ENCODE peak calls at places on chromosome 1, in five cellular contexts. H is CD8-positive, alpha-beta T cell; O is stomach; I is right lobe of liver; N is heart left ventricle. G is an unnamed sample.

GRCh38 chr1:25190260-25190659 is 42.0 kb downstream of the SYF2 start:
- DNase-seq in N (no peak), I (no peak), H (no peak), O (no peak), G (no peak)

GRCh38 chr1:220902916-220903315 is 23.7 kb downstream of the HLX start:
- DNase-seq in I (no peak), N (no peak), H (no peak), O (no peak), G (no peak)

GRCh38 chr1:235259133-235259778 is 68.7 kb downstream of the ARID4B start:
- DNase-seq in H (no peak), N (no peak), I (no peak), O (peak; percentile 73), G (no peak)

GRCh38 chr1:210332719-210333398 is 4.2 kb downstream of the HHAT start:
- DNase-seq in I (no peak), O (no peak), N (no peak), H (no peak), G (peak; percentile 56)

GRCh38 chr1:119549719-119550141 is 42.7 kb downstream of the HSD3B1 start:
- DNase-seq in I (no peak), N (peak; percentile 44), O (peak; percentile 39), H (no peak), G (peak; percentile 11)

GRCh38 chr1:85220756-85221166 is 19.9 kb upstream of the SYDE2 start:
- DNase-seq in H (no peak), N (no peak), O (no peak), I (no peak), G (no peak)

GRCh38 chr1:225879521-225880209 is 2.5 kb downstream of the TMEM63A start:
- DNase-seq in O (no peak), N (no peak), I (peak; percentile 51), H (no peak), G (no peak)

GRCh38 chr1:85201340-85202091 is 700 bp upstream of the SYDE2 start:
- DNase-seq in O (peak; percentile 78), N (peak; percentile 76), I (peak; percentile 84), H (peak; percentile 59), G (peak; percentile 77)

GRCh38 chr1:218582646-218583045 is 237.5 kb downstream of the TGFB2 start:
- DNase-seq in O (no peak), H (no peak), I (no peak), N (no peak), G (no peak)

GRCh38 chr1:185886046-185886445 is 151.9 kb downstream of the HMCN1 start:
- DNase-seq in O (no peak), N (no peak), I (no peak), H (no peak), G (no peak)

GRCh38 chr1:185880779-185881333 is 146.7 kb downstream of the HMCN1 start:
- DNase-seq in H (no peak), I (peak; percentile 79), O (no peak), N (no peak), G (no peak)

GRCh38 chr1:185880330-185880729 is 146.1 kb downstream of the HMCN1 start:
- DNase-seq in N (no peak), I (no peak), O (no peak), H (no peak), G (no peak)
- TF ChIP-seq CTCF in N (no peak), I (no peak), O (no peak), H (no peak), G (no peak)

DNA sequence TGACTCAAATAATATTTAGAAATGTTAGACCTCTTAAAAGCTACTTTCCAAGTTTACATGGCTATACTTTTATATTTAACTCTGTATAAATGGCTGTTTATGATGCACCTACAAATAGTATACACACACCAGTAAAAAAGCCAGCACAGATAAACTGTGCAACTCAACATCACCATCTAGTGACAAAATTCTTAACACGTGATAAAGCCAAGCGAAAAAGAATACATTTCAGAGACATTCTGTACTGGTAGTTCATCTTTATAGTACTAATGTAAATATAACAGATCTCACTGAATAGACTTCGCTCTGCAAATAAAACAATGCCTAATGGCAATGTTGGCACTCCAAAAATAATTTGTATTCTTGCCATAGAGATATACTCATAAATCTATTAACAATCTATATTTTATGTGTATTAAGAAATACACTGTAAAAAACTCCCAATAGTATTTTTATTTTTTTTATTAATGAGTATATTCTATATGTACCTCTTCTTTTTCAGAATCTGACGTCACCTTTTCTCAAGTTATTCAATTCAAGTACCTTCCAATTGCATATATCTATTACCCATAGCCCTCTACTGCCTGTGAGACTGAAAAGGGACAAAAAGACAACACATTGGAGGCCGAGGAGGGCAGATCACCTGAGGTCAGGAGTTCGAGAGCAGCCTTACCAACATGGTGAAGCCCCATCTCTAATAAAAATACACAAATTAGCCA is 100.2 kb downstream of the DPYD start:
- DNase-seq in I (no peak), O (no peak), N (no peak), H (no peak), G (no peak)
- TF ChIP-seq CTCF in I (peak; percentile 49), O (peak; percentile 42), N (peak; percentile 49), H (peak; percentile 29), G (peak; percentile 28)

DNA sequence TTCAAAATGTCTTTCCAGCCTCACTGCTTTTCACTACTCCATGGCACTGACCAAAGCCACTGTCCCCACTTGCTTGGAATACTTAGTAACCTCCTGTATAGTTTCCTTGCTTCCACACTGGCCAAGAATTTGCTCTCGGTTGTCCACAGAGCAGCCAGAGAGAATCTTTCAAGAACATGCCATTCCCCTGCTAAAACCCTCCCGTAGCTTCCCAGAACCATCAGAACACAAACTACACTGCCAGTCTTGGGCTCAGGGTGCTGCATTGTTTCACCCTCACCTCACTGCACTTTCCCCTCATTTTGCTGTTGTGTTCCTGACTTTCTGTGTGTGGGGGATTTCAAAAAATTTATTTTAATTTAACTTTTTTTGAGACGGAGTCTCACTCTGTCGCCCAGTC is 25.5 kb upstream of the ERRFI1 start:
- DNase-seq in I (no peak), H (no peak), O (no peak), N (no peak), G (no peak)
- TF ChIP-seq CTCF in I (no peak), H (no peak), O (no peak), N (no peak), G (no peak)

DNA sequence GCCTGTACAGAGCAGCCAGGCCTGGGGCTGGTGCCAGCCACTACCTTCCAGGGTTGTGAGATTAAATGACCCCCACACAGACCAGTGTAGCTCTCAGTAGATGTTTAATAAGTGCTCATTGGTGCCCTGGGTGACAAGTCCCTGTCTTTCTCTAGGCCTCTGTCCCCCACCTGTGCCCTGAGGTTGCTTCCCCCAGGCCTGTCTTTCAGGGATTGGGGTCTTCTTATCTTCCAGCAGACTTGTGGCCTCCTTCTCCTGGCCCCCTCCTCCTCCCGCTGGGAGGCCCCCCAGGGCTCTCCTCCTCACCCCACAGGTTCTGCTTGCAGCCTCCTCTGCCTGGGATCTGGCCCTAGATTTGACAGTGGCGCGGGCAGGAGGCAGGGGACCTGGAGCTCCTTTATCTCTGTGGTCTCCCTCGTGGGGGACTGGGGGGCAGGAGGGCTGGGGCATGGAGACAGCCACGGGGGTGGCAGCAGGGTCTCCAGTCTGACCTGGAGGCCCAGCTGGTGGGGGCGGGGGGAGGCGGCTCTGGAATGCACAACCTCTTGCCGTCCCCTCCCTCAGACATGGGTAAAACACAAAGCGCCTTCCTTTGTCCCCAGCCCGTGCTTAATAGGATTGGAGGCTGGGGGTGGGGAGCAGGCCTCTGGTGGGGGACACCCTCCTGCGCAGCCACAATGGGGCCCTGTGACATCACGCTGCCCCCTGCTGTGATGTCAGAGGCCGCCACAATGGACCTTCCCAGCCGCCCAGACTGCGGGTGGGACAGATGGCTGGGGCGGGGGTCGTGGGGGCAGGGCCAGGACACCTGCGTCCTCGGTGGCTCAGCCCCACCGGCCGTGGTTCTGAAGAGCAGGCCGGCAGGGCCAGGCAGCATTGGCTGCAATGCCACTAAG is 40.2 kb downstream of the EPHA2 start:
- DNase-seq in N (no peak), H (no peak), I (no peak), O (no peak), G (no peak)
- TF ChIP-seq CTCF in N (no peak), H (no peak), I (no peak), O (no peak), G (no peak)

DNA sequence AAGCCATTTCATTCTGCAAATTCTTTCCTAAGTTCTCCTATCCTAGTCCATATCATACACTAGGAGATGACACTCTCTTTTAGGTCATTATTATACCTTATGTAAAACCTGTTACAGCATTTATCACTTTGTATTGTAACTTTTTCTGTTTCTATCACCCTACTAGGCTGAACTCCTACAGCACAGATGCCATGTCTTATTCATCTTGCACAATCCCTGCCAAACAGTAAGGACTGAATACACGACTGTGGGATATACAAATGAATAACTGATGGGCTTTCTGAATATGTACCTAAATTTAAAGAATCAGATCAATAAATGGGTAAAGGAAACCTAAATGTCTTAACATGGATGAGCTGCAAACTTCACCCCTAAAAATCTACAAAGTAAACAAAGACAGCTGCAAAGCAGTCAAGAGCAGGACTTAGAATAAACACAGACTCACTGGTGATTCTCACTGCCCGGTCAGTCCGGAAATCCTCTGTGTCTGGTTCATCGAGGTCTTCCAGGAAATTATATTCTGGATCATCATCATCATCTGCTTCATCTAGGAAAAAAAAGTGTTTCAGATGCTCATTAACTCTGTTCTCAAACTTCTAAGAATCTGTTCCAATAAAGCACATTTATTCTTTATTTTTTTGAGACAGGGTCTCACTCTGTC is 62.3 kb downstream of the GON4L start:
- DNase-seq in H (no peak), N (no peak), O (no peak), I (no peak), G (no peak)
- TF ChIP-seq CTCF in H (no peak), N (no peak), O (no peak), I (no peak), G (no peak)